ENCODE peak calls at places on chromosome 6, in nine cellular contexts. Z is breast epithelium; C is KG1; P is glutamatergic neuron; O is skeletal muscle cell; K is activated CD4-positive, alpha-beta T cell treated with anti-CD3 and anti-CD28 coated beads for 48 hours; R is activated CD8-positive, alpha-beta memory T cell treated with anti-CD3 and anti-CD28 coated beads for 24 hours; M is NCI-H1694 treated with DMSO at 0.1 percent for 48 hours; N is T-helper 2 cell. B is an unnamed sample.
A peak's percentile ranks its signal among the peaks of the same experiment; 100 is the strongest.

GRCh38 chr6:44107017-44107416 is 20.2 kb downstream of the MRPL14 start:
- DNase-seq in Z (no peak), C (no peak), P (no peak), O (no peak), K (no peak), R (no peak), M (no peak), N (no peak), B (no peak)

GRCh38 chr6:110756817-110757216 is 58.5 kb downstream of the CDK19 start:
- DNase-seq in Z (no peak), C (no peak), P (no peak), O (no peak), K (no peak), R (no peak), M (no peak), N (no peak), B (no peak)

GRCh38 chr6:114998492-114998891 is 655.7 kb upstream of the HS3ST5 start:
- DNase-seq in Z (no peak), C (no peak), P (no peak), O (no peak), K (no peak), R (no peak), M (no peak), N (no peak), B (no peak)

GRCh38 chr6:37954791-37955190 is 135.3 kb downstream of the ZFAND3 start:
- DNase-seq in Z (no peak), C (no peak), P (no peak), O (no peak), K (no peak), R (no peak), M (no peak), N (no peak), B (no peak)

GRCh38 chr6:110828396-110828795 is 13.1 kb upstream of the CDK19 start:
- DNase-seq in Z (no peak), C (no peak), P (no peak), O (no peak), K (no peak), R (no peak), M (no peak), N (no peak), B (no peak)

GRCh38 chr6:43455034-43455747 is at the start of gene DLK2:
- DNase-seq in Z (no peak), C (no peak), P (peak; percentile 59), O (no peak), K (peak; percentile 34), R (peak; percentile 75), M (peak; percentile 13), N (peak; percentile 19), B (no peak)

GRCh38 chr6:165991341-165991740 is 176.3 kb downstream of the TBXT start:
- DNase-seq in Z (no peak), C (no peak), P (no peak), O (no peak), K (no peak), R (no peak), M (no peak), N (no peak), B (no peak)

GRCh38 chr6:107458687-107459282 is 579 bp downstream of the PDSS2 start:
- DNase-seq in Z (no peak), C (peak; percentile 56), P (peak; percentile 16), O (no peak), K (peak; percentile 37), R (no peak), M (no peak), N (peak; percentile 10), B (no peak)

GRCh38 chr6:147099974-147100373 is 104.2 kb upstream of the STXBP5 start:
- DNase-seq in Z (no peak), C (no peak), P (no peak), O (peak; percentile 67), K (no peak), R (no peak), M (no peak), N (no peak), B (no peak)

B was measured in NK-92 treated with Interleukin-12 subunit alpha and Interleukin-12 subunit beta, amount 100 ng/mL, for 24 hours.